ENCODE peak calls at places on chromosomes 12 and 14, in eight cellular contexts. X, V, Y, O, N, F, M and L are unnamed samples.
A peak's percentile ranks its signal among the peaks of the same experiment; 100 is the strongest.

GRCh38 chr14:71384007-71384605 is 476.8 kb downstream of the PCNX1 start:
- DNase-seq in M (no peak), F (no peak), X (no peak), N (no peak), V (no peak), Y (no peak), O (no peak), L (no peak)

GRCh38 chr12:58148405-58148804 is 207.0 kb downstream of the ATP23 start:
- DNase-seq in N (no peak), F (no peak), V (no peak), O (no peak), Y (peak; percentile 18), M (peak; percentile 94), X (no peak), L (no peak)

GRCh38 chr12:51814311-51815088 is 34.0 kb downstream of the FIGNL2 start:
- DNase-seq in O (peak; percentile 95), F (peak; percentile 63), N (peak; percentile 69), V (peak; percentile 79), M (peak; percentile 72), X (no peak), Y (peak; percentile 51), L (peak; percentile 75)

GRCh38 chr12:55696796-55697462 is 10.8 kb downstream of the ITGA7 start:
- DNase-seq in V (peak; percentile 57), M (no peak), X (no peak), O (no peak), N (peak; percentile 49), Y (peak; percentile 12), F (no peak), L (no peak)

GRCh38 chr14:22561661-22562579 is 27.1 kb downstream of the DAD1 start:
- DNase-seq in M (peak; percentile 70), N (no peak), F (peak; percentile 78), V (no peak), X (no peak), O (no peak), Y (no peak), L (no peak)

GRCh38 chr12:63821781-63822251 is 22.7 kb upstream of the SRGAP1 start:
- DNase-seq in V (peak; percentile 73), M (peak; percentile 4), X (no peak), O (no peak), Y (peak; percentile 35), F (no peak), N (no peak), L (no peak)

GRCh38 chr12:76080017-76080728 is 4.3 kb downstream of the NAP1L1 start:
- DNase-seq in N (no peak), X (no peak), M (no peak), F (no peak), V (no peak), Y (no peak), O (no peak), L (no peak)

GRCh38 chr12:97561321-97562230 is 99.0 kb downstream of the RMST start:
- DNase-seq in Y (no peak), X (no peak), N (no peak), M (no peak), O (no peak), V (no peak), F (no peak), L (no peak)

GRCh38 chr14:91264151-91265150 is 19.9 kb upstream of the GPR68 start:
- DNase-seq in O (peak; percentile 86), N (no peak), M (no peak), Y (no peak), X (no peak), V (no peak), F (no peak), L (peak; percentile 43)

GRCh38 chr12:90978117-90978770 is 23.3 kb upstream of the CCER1 start:
- DNase-seq in V (no peak), X (no peak), Y (no peak), F (no peak), O (no peak), N (no peak), M (peak; percentile 70), L (no peak)

GRCh38 chr14:64997108-64997794 is 10.6 kb downstream of the FNTB start:
- DNase-seq in O (no peak), V (no peak), Y (no peak), F (no peak), X (no peak), N (no peak), M (no peak), L (no peak)

GRCh38 chr12:55816876-55817351 is 610 bp downstream of the SARNP start:
- DNase-seq in Y (no peak), F (no peak), N (no peak), O (no peak), M (peak; percentile 68), X (no peak), V (peak; percentile 61), L (no peak)

GRCh38 chr14:101760138-101761011 is 1.1 kb upstream of the PPP2R5C start:
- DNase-seq in O (peak; percentile 99), X (peak; percentile 89), V (peak; percentile 99), N (peak; percentile 100), M (peak; percentile 99), F (peak; percentile 97), Y (peak; percentile 99), L (peak; percentile 99)

GRCh38 chr14:101761881-101762529 is 496 bp downstream of the PPP2R5C start:
- DNase-seq in N (no peak), O (peak; percentile 90), F (peak; percentile 73), M (peak; percentile 24), X (peak; percentile 20), V (peak; percentile 81), Y (peak; percentile 37), L (peak; percentile 57)

GRCh38 chr14:101762530-101763101 is 1.1 kb downstream of the PPP2R5C start:
- DNase-seq in O (no peak), Y (no peak), F (no peak), V (no peak), N (no peak), M (no peak), X (no peak), L (no peak)

GRCh38 chr14:101758913-101759593 is 2.5 kb upstream of the PPP2R5C start:
- DNase-seq in F (no peak), N (no peak), Y (no peak), X (no peak), M (no peak), O (no peak), V (no peak), L (no peak)

GRCh38 chr14:101761032-101761880 is at the start of gene PPP2R5C:
- DNase-seq in V (peak; percentile 97), M (peak; percentile 83), X (peak; percentile 68), N (peak; percentile 89), F (peak; percentile 93), Y (peak; percentile 94), O (peak; percentile 98), L (peak; percentile 95)
- TF ChIP-seq POLR2A in V (peak; percentile 72), M (no peak), X (no peak), N (no peak), F (peak; percentile 68), Y (peak; percentile 58), O (peak; percentile 53), L (peak; percentile 57)

GRCh38 chr14:35340616-35341453 is 48.7 kb downstream of the PSMA6 start:
- DNase-seq in V (peak; percentile 71), N (no peak), X (no peak), Y (no peak), F (no peak), O (no peak), M (no peak), L (no peak)

GRCh38 chr14:35339761-35340406 is 47.7 kb downstream of the PSMA6 start:
- DNase-seq in V (peak; percentile 67), N (no peak), Y (no peak), O (peak; percentile 88), M (no peak), X (no peak), F (peak; percentile 36), L (peak; percentile 48)

GRCh38 chr14:35343709-35344474 is 51.7 kb downstream of the PSMA6 start:
- DNase-seq in N (no peak), X (no peak), F (no peak), Y (no peak), M (no peak), V (peak; percentile 67), O (no peak), L (no peak)

GRCh38 chr14:35342160-35343010 is 50.2 kb downstream of the PSMA6 start:
- DNase-seq in Y (peak; percentile 60), M (no peak), O (no peak), X (no peak), F (no peak), N (peak; percentile 61), V (peak; percentile 95), L (peak; percentile 92)

DNA sequence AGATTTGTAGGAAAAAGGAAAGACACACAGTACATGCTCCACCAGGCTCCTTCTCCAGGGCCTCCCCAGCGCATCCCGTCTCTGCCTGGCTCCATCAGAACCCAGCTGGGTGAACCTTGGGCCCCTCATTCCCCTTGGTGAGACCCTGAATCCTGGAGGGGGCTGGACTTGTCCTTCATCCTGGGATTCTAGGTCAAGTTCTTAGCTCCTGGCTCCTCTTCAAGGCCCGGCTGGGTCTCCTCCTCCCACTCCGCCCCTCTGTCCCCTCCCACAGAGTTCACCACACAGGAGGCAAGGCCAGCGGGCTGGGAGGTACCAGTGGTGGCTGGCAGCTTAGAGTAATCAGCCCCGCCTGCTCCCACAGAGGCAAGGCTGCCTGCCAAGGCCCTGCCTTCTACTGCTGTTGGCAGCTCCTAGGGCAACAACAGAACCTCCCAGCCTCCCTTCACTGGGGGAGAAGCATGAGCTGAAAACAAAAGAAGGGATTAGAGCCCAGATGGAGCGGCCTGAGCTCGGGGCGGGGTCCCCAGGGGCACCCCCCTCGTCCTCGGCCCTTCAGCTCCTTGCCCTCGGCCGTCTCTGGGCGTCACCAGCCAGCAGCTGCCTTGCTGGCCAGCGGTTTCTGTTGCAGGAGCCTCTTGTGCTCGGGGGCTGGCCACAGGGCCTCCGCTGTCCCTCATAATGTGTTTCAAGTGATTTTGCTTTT is 49.4 kb downstream of the PSMA6 start:
- DNase-seq in O (peak; percentile 94), M (peak; percentile 91), N (peak; percentile 95), Y (peak; percentile 95), X (peak; percentile 56), F (peak; percentile 60), V (peak; percentile 99), L (peak; percentile 98)
- TF ChIP-seq POLR2A in O (no peak), M (no peak), N (no peak), Y (peak; percentile 68), X (no peak), F (peak; percentile 75), V (no peak), L (peak; percentile 57)

DNA sequence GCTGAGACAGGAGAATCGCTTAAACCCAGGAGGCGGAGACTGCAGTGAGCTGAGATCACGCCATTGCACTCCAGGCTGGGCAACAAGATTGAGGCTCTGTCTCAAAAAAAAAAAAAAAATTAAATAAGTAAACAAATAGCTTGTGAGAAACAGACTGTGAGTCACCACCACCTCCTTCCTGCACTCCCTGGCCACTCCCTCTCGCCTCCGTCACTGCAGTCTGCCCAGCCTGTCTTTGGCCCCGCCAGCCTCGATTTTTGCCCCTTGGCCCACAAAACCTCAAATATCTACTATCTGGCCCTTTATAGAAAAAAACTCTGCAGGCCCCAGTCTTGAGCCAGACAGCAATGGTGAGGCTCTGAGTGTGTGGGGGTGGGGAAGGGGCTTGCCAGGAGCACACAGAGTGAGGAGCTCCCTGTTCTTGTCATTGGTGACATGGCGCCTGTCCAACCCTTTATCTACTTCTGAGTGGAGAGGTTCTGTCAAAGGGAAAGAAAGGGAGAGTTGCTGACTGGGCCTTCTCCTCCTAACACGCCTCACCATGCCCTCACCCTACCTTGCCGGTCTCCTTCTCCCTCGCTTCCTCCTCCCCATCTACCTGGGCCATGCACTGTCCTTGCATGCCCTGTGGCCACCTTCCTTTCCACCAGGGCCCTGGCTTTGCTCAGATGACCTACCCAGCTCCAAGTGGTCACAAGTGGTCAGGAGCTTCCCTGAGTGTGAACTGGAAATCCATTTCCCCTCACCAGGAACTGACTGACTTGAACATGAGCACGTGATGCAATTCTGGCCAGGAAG is 22.1 kb downstream of the LGMN start:
- DNase-seq in X (no peak), N (peak; percentile 75), O (no peak), Y (peak; percentile 47), V (peak; percentile 83), M (peak; percentile 89), F (no peak), L (peak; percentile 85)
- TF ChIP-seq POLR2A in X (no peak), N (no peak), O (no peak), Y (no peak), V (no peak), M (no peak), F (no peak), L (no peak)

GRCh38 chr14:105051182-105052109 is 13.8 kb downstream of the GPR132 start:
- DNase-seq in F (no peak), V (no peak), N (no peak), M (no peak), Y (no peak), X (no peak), O (peak; percentile 70), L (no peak)
- TF ChIP-seq POLR2A in F (no peak), V (no peak), N (no peak), M (no peak), Y (no peak), X (no peak), O (no peak), L (no peak)